ENCODE peak calls at places on chromosomes 11 and 22, in ten cellular contexts. Z is KG1; M is stimulated activated CD4-positive, alpha-beta T cell treated with anti-CD3 and anti-CD28 coated beads, Interleukin-2, amount 100 ng/mL, for 24 hours; X is thoracic aorta; T is HCT116; P is Kasumi-1; R is H9; N is Calu3; A is SW480; K is neural progenitor cell. Y is an unnamed sample.

GRCh38 chr11:38598413-38598812 is 2000.4 kb upstream of the RAG2 start:
- DNase-seq in Z (no peak), M (no peak), X (no peak), T (no peak), P (no peak), R (no peak), N (no peak), A (no peak), K (peak), Y (no peak)

GRCh38 chr11:11344045-11344444 is 9.0 kb downstream of the CSNK2A3 start:
- DNase-seq in Z (no peak), M (no peak), X (no peak), T (no peak), P (no peak), R (no peak), N (no peak), A (no peak), K (no peak), Y (no peak)

GRCh38 chr11:86151188-86152005 is 82.5 kb upstream of the PICALM start:
- DNase-seq in Z (peak), M (no peak), X (no peak), T (no peak), P (peak), R (no peak), N (peak), A (no peak), K (peak), Y (no peak)

GRCh38 chr11:122075016-122075415 is 41.0 kb downstream of the BLID start:
- DNase-seq in Z (no peak), M (no peak), X (no peak), T (no peak), P (no peak), R (no peak), N (no peak), A (no peak), K (no peak), Y (no peak)

GRCh38 chr11:70522613-70523311 is 124.4 kb downstream of the CTTN start:
- DNase-seq in Z (no peak), M (no peak), X (no peak), T (no peak), P (no peak), R (peak), N (no peak), A (peak), K (peak), Y (no peak)

GRCh38 chr11:116618461-116618860 is 154.3 kb downstream of the BUD13 start:
- DNase-seq in Z (no peak), M (no peak), X (no peak), T (no peak), P (no peak), R (no peak), N (no peak), A (no peak), K (no peak), Y (no peak)

GRCh38 chr22:39546889-39547586 is 14.5 kb upstream of the RPS19BP1 start:
- DNase-seq in Z (no peak), M (no peak), X (no peak), T (no peak), P (peak), R (no peak), N (no peak), A (no peak), K (no peak), Y (no peak)

GRCh38 chr22:39312410-39312809 is 7.0 kb downstream of the RPL3 start:
- DNase-seq in Z (no peak), M (no peak), X (no peak), T (no peak), P (no peak), R (peak), N (no peak), A (no peak), K (no peak), Y (no peak)

GRCh38 chr11:27018902-27019544 is 21.6 kb upstream of the BBOX1 start:
- DNase-seq in Z (no peak), M (no peak), X (no peak), T (no peak), P (no peak), R (no peak), N (no peak), A (no peak), K (no peak), Y (no peak)